ENCODE peak calls at places on chromosomes 11 and 22, in four cellular contexts. N, R, W and S are unnamed samples.

GRCh38 chr11:2805388-2806057 is 80.1 kb downstream of the CDKN1C start:
- DNase-seq in N (no peak), R (no peak), W (no peak), S (no peak)

GRCh38 chr11:77039491-77040400 is 5.5 kb downstream of the B3GNT6 start:
- DNase-seq in N (no peak), R (peak; percentile 51), W (no peak), S (no peak)

GRCh38 chr11:44752727-44753126 is 26.0 kb downstream of the TSPAN18 start:
- DNase-seq in N (no peak), R (no peak), W (no peak), S (no peak)

GRCh38 chr11:253160-253885 is 16.5 kb downstream of the PSMD13 start:
- DNase-seq in N (no peak), R (no peak), W (no peak), S (no peak)

GRCh38 chr11:69831985-69832384 is 12.8 kb upstream of the FGF3 start:
- DNase-seq in N (no peak), R (no peak), W (no peak), S (no peak)

GRCh38 chr11:13338437-13339069 is 61.0 kb downstream of the BMAL1 start:
- DNase-seq in N (no peak), R (peak; percentile 65), W (no peak), S (no peak)

GRCh38 chr22:41241133-41241676 is 474 bp upstream of the CHADL start:
- DNase-seq in N (no peak), R (no peak), W (no peak), S (no peak)

GRCh38 chr11:69067200-69067599 is 18.5 kb downstream of the TPCN2 start:
- DNase-seq in N (no peak), R (no peak), W (no peak), S (no peak)

GRCh38 chr11:61713464-61713863 is 33.3 kb downstream of the DAGLA start:
- DNase-seq in N (no peak), R (no peak), W (no peak), S (no peak)